ENCODE peak calls at places on chromosomes 3 and 15, in nine cellular contexts. One of them, this sample, is unnamed.

GRCh38 chr3:127736801-127737539 is 64.2 kb downstream of the ABTB1 start:
- DNase-seq in lower lobe of right lung: no peak
- DNase-seq in bronchial epithelial cell: no peak
- DNase-seq in AG10803: no peak
- DNase-seq in endothelial cell: no peak
- DNase-seq in fibroblast of the aortic adventitia: no peak
- DNase-seq in psoas muscle: no peak
- DNase-seq in CD8-positive, alpha-beta T cell: no peak
- DNase-seq in upper lobe of right lung: no peak
- DNase-seq in this sample: no peak

GRCh38 chr3:47534021-47534454 is 20.5 kb upstream of the ELP6 start:
- DNase-seq in lower lobe of right lung: no peak
- DNase-seq in bronchial epithelial cell: peak
- DNase-seq in AG10803: no peak
- DNase-seq in endothelial cell: no peak
- DNase-seq in fibroblast of the aortic adventitia: no peak
- DNase-seq in psoas muscle: no peak
- DNase-seq in CD8-positive, alpha-beta T cell: no peak
- DNase-seq in upper lobe of right lung: no peak
- DNase-seq in this sample: no peak

GRCh38 chr3:69144631-69145244 is 22.3 kb upstream of the LMOD3 start:
- DNase-seq in lower lobe of right lung: no peak
- DNase-seq in bronchial epithelial cell: no peak
- DNase-seq in AG10803: no peak
- DNase-seq in endothelial cell: no peak
- DNase-seq in fibroblast of the aortic adventitia: no peak
- DNase-seq in psoas muscle: no peak
- DNase-seq in CD8-positive, alpha-beta T cell: no peak
- DNase-seq in upper lobe of right lung: no peak
- DNase-seq in this sample: no peak

GRCh38 chr15:48087844-48088243 is 32.9 kb upstream of the SLC24A5 start:
- DNase-seq in lower lobe of right lung: no peak
- DNase-seq in bronchial epithelial cell: no peak
- DNase-seq in AG10803: no peak
- DNase-seq in endothelial cell: no peak
- DNase-seq in fibroblast of the aortic adventitia: no peak
- DNase-seq in psoas muscle: no peak
- DNase-seq in CD8-positive, alpha-beta T cell: no peak
- DNase-seq in upper lobe of right lung: no peak
- DNase-seq in this sample: no peak

GRCh38 chr15:75148293-75148692 is 53.4 kb upstream of the C15orf39 start:
- DNase-seq in lower lobe of right lung: no peak
- DNase-seq in bronchial epithelial cell: no peak
- DNase-seq in AG10803: no peak
- DNase-seq in endothelial cell: no peak
- DNase-seq in fibroblast of the aortic adventitia: no peak
- DNase-seq in psoas muscle: no peak
- DNase-seq in CD8-positive, alpha-beta T cell: no peak
- DNase-seq in upper lobe of right lung: no peak
- DNase-seq in this sample: no peak

GRCh38 chr3:190086191-190086590 is 34.5 kb downstream of the P3H2 start:
- DNase-seq in lower lobe of right lung: no peak
- DNase-seq in bronchial epithelial cell: no peak
- DNase-seq in AG10803: no peak
- DNase-seq in endothelial cell: no peak
- DNase-seq in fibroblast of the aortic adventitia: no peak
- DNase-seq in psoas muscle: no peak
- DNase-seq in CD8-positive, alpha-beta T cell: no peak
- DNase-seq in upper lobe of right lung: no peak
- DNase-seq in this sample: peak

GRCh38 chr15:27865323-27865922 is 233.7 kb downstream of the OCA2 start:
- DNase-seq in lower lobe of right lung: no peak
- DNase-seq in bronchial epithelial cell: no peak
- DNase-seq in AG10803: no peak
- DNase-seq in endothelial cell: no peak
- DNase-seq in fibroblast of the aortic adventitia: no peak
- DNase-seq in psoas muscle: no peak
- DNase-seq in CD8-positive, alpha-beta T cell: no peak
- DNase-seq in upper lobe of right lung: no peak
- DNase-seq in this sample: no peak

GRCh38 chr15:64693134-64693533 is 82.3 kb downstream of the RBPMS2 start:
- DNase-seq in lower lobe of right lung: no peak
- DNase-seq in bronchial epithelial cell: peak
- DNase-seq in AG10803: peak
- DNase-seq in endothelial cell: no peak
- DNase-seq in fibroblast of the aortic adventitia: peak
- DNase-seq in psoas muscle: peak
- DNase-seq in CD8-positive, alpha-beta T cell: no peak
- DNase-seq in upper lobe of right lung: no peak
- DNase-seq in this sample: no peak

GRCh38 chr3:42473083-42473932 is 29.1 kb upstream of the VIPR1 start:
- DNase-seq in lower lobe of right lung: peak
- DNase-seq in bronchial epithelial cell: peak
- DNase-seq in AG10803: peak
- DNase-seq in endothelial cell: no peak
- DNase-seq in fibroblast of the aortic adventitia: peak
- DNase-seq in psoas muscle: no peak
- DNase-seq in CD8-positive, alpha-beta T cell: no peak
- DNase-seq in upper lobe of right lung: peak
- DNase-seq in this sample: no peak

GRCh38 chr15:35838422-35839150 is 292.6 kb upstream of the DPH6 start:
- DNase-seq in lower lobe of right lung: no peak
- DNase-seq in bronchial epithelial cell: no peak
- DNase-seq in AG10803: no peak
- DNase-seq in endothelial cell: no peak
- DNase-seq in fibroblast of the aortic adventitia: no peak
- DNase-seq in psoas muscle: no peak
- DNase-seq in CD8-positive, alpha-beta T cell: no peak
- DNase-seq in upper lobe of right lung: no peak
- DNase-seq in this sample: no peak

GRCh38 chr15:93036922-93037321 is 52.1 kb downstream of the RGMA start:
- DNase-seq in lower lobe of right lung: no peak
- DNase-seq in bronchial epithelial cell: no peak
- DNase-seq in AG10803: no peak
- DNase-seq in endothelial cell: no peak
- DNase-seq in fibroblast of the aortic adventitia: no peak
- DNase-seq in psoas muscle: no peak
- DNase-seq in CD8-positive, alpha-beta T cell: no peak
- DNase-seq in upper lobe of right lung: no peak
- DNase-seq in this sample: no peak

GRCh38 chr3:2653706-2654105 is 456.5 kb downstream of the IL5RA start:
- DNase-seq in lower lobe of right lung: no peak
- DNase-seq in bronchial epithelial cell: no peak
- DNase-seq in AG10803: no peak
- DNase-seq in endothelial cell: no peak
- DNase-seq in fibroblast of the aortic adventitia: peak
- DNase-seq in psoas muscle: no peak
- DNase-seq in CD8-positive, alpha-beta T cell: no peak
- DNase-seq in upper lobe of right lung: no peak
- DNase-seq in this sample: no peak

GRCh38 chr3:45817788-45818523 is 21.6 kb upstream of the SLC6A20 start:
- DNase-seq in lower lobe of right lung: peak
- DNase-seq in bronchial epithelial cell: peak
- DNase-seq in AG10803: peak
- DNase-seq in endothelial cell: no peak
- DNase-seq in fibroblast of the aortic adventitia: peak
- DNase-seq in psoas muscle: peak
- DNase-seq in CD8-positive, alpha-beta T cell: no peak
- DNase-seq in upper lobe of right lung: no peak
- DNase-seq in this sample: no peak

GRCh38 chr3:64533565-64534317 is 154.1 kb downstream of the ADAMTS9 start:
- DNase-seq in lower lobe of right lung: peak
- DNase-seq in bronchial epithelial cell: peak
- DNase-seq in AG10803: peak
- DNase-seq in endothelial cell: peak
- DNase-seq in fibroblast of the aortic adventitia: peak
- DNase-seq in psoas muscle: peak
- DNase-seq in CD8-positive, alpha-beta T cell: peak
- DNase-seq in upper lobe of right lung: peak
- DNase-seq in this sample: peak

GRCh38 chr15:70291295-70291694 is 193.6 kb upstream of the TLE3 start:
- DNase-seq in lower lobe of right lung: no peak
- DNase-seq in bronchial epithelial cell: no peak
- DNase-seq in AG10803: no peak
- DNase-seq in endothelial cell: no peak
- DNase-seq in fibroblast of the aortic adventitia: no peak
- DNase-seq in psoas muscle: no peak
- DNase-seq in CD8-positive, alpha-beta T cell: no peak
- DNase-seq in upper lobe of right lung: peak
- DNase-seq in this sample: no peak

GRCh38 chr3:130759692-130760338 is 13.2 kb upstream of the PIK3R4 start:
- DNase-seq in lower lobe of right lung: peak
- DNase-seq in bronchial epithelial cell: peak
- DNase-seq in AG10803: peak
- DNase-seq in endothelial cell: peak
- DNase-seq in fibroblast of the aortic adventitia: peak
- DNase-seq in psoas muscle: peak
- DNase-seq in CD8-positive, alpha-beta T cell: peak
- DNase-seq in upper lobe of right lung: no peak
- DNase-seq in this sample: peak

GRCh38 chr3:190120161-190121060 is at the start of gene P3H2:
- DNase-seq in lower lobe of right lung: peak
- DNase-seq in bronchial epithelial cell: peak
- DNase-seq in AG10803: peak
- DNase-seq in endothelial cell: peak
- DNase-seq in fibroblast of the aortic adventitia: peak
- DNase-seq in psoas muscle: peak
- DNase-seq in CD8-positive, alpha-beta T cell: no peak
- DNase-seq in upper lobe of right lung: peak
- DNase-seq in this sample: peak

DNA sequence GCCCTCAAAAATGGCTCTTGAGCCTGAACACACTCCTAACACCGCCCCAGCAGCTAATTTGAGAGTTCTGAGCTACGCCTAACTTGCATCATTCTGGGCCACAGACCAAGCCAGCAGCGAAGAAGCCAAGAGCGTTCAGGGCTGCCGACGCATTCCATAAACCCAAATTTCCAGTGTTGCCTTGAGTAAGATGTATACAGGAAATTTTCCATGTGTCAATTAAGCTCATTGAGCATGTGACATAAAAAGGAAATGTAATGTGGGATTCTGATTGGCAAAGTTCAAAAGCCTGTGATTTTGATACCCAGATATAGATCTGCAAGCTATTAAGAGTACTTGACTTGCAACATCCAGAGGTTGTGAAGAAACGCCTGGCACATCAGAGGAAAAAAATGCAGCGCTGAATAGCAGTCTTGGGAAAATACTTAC is 148.6 kb upstream of the NR2F2 start:
- DNase-seq in lower lobe of right lung: no peak
- DNase-seq in bronchial epithelial cell: peak
- DNase-seq in AG10803: peak
- DNase-seq in endothelial cell: no peak
- DNase-seq in fibroblast of the aortic adventitia: peak
- DNase-seq in psoas muscle: peak
- DNase-seq in CD8-positive, alpha-beta T cell: no peak
- DNase-seq in upper lobe of right lung: peak
- DNase-seq in this sample: no peak
- TF ChIP-seq CTCF in lower lobe of right lung: no peak
- TF ChIP-seq CTCF in bronchial epithelial cell: no peak
- TF ChIP-seq CTCF in AG10803: no peak
- TF ChIP-seq CTCF in endothelial cell: no peak
- TF ChIP-seq CTCF in fibroblast of the aortic adventitia: no peak
- TF ChIP-seq CTCF in psoas muscle: no peak
- TF ChIP-seq CTCF in CD8-positive, alpha-beta T cell: no peak
- TF ChIP-seq CTCF in upper lobe of right lung: no peak
- TF ChIP-seq CTCF in this sample: no peak

DNA sequence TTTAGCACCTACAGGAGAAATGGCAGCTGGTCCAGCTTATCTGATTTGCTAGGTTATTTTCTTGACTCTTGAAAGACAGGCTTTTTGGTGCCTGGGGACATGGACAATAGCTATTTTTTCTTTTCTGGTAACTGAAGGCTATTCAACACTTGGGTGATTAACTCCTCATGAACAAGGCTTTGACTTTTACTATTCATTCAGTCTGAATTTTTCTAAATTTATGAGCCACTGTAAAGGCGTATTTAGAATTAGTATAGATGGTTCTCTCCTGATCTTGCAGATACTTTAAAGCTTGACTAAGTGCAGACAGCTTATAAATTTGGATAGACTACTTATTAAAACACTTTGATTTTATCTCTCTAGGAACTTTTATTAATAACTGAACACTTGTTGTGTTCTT is 18.4 kb upstream of the GFM1 start:
- DNase-seq in lower lobe of right lung: no peak
- DNase-seq in bronchial epithelial cell: no peak
- DNase-seq in AG10803: no peak
- DNase-seq in endothelial cell: no peak
- DNase-seq in fibroblast of the aortic adventitia: no peak
- DNase-seq in psoas muscle: no peak
- DNase-seq in CD8-positive, alpha-beta T cell: no peak
- DNase-seq in upper lobe of right lung: no peak
- DNase-seq in this sample: no peak
- TF ChIP-seq CTCF in lower lobe of right lung: no peak
- TF ChIP-seq CTCF in bronchial epithelial cell: no peak
- TF ChIP-seq CTCF in AG10803: no peak
- TF ChIP-seq CTCF in endothelial cell: no peak
- TF ChIP-seq CTCF in fibroblast of the aortic adventitia: no peak
- TF ChIP-seq CTCF in psoas muscle: no peak
- TF ChIP-seq CTCF in CD8-positive, alpha-beta T cell: no peak
- TF ChIP-seq CTCF in upper lobe of right lung: no peak
- TF ChIP-seq CTCF in this sample: no peak

GRCh38 chr3:99928758-99929408 is 111.2 kb downstream of the CMSS1 start:
- DNase-seq in lower lobe of right lung: no peak
- DNase-seq in bronchial epithelial cell: no peak
- DNase-seq in AG10803: no peak
- DNase-seq in endothelial cell: no peak
- DNase-seq in fibroblast of the aortic adventitia: no peak
- DNase-seq in psoas muscle: no peak
- DNase-seq in CD8-positive, alpha-beta T cell: no peak
- DNase-seq in upper lobe of right lung: no peak
- DNase-seq in this sample: no peak
- TF ChIP-seq CTCF in lower lobe of right lung: no peak
- TF ChIP-seq CTCF in bronchial epithelial cell: no peak
- TF ChIP-seq CTCF in AG10803: no peak
- TF ChIP-seq CTCF in endothelial cell: no peak
- TF ChIP-seq CTCF in fibroblast of the aortic adventitia: peak
- TF ChIP-seq CTCF in psoas muscle: peak
- TF ChIP-seq CTCF in CD8-positive, alpha-beta T cell: no peak
- TF ChIP-seq CTCF in upper lobe of right lung: no peak
- TF ChIP-seq CTCF in this sample: no peak

DNA sequence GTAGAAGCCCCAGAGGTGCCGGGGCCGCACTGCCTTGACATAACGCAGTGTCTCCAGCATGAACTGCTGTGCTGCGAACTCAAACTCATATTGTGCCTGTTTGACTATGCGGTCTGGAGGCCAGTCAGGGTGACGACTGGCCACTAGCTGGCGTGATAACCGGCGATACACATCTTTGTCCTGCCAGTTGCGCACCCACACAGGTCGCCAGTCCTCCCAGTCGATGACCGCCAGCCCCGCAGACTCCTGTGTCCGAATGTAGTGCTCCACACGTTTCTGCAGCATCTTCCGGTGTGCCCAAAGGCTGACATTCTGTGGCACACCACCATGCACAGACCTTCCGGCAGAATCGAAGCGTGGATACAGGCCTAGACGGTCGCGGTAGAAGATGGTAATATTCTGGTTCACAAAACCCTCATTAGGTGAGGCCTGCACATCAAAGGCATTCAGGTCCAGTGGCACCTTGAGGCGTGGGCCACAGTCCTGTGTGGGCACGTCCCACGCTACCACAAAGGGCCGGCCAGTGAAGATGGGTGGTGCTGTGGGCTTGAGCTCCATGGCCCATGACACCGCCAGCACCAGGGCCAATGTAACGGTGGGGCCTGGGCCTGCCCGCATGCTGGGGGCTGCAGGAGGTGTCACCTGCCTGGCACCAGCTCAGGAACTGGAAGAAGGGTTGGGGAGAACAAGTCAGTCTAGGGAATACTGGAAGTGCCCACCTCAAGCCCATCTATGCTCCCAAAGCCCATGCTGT is 2.5 kb downstream of the HYAL2 start:
- DNase-seq in lower lobe of right lung: no peak
- DNase-seq in bronchial epithelial cell: no peak
- DNase-seq in AG10803: no peak
- DNase-seq in endothelial cell: peak
- DNase-seq in fibroblast of the aortic adventitia: no peak
- DNase-seq in psoas muscle: peak
- DNase-seq in CD8-positive, alpha-beta T cell: no peak
- DNase-seq in upper lobe of right lung: no peak
- DNase-seq in this sample: no peak
- TF ChIP-seq CTCF in lower lobe of right lung: no peak
- TF ChIP-seq CTCF in bronchial epithelial cell: no peak
- TF ChIP-seq CTCF in AG10803: no peak
- TF ChIP-seq CTCF in endothelial cell: no peak
- TF ChIP-seq CTCF in fibroblast of the aortic adventitia: no peak
- TF ChIP-seq CTCF in psoas muscle: no peak
- TF ChIP-seq CTCF in CD8-positive, alpha-beta T cell: no peak
- TF ChIP-seq CTCF in upper lobe of right lung: no peak
- TF ChIP-seq CTCF in this sample: no peak

This sample was measured in GM13976.